ENCODE peak calls at places on chromosomes 11 and 22, in seven cellular contexts. D is H7, X is AG09309, N is GM23248, U is tibial nerve, E is coronary artery, B is A549. P is an unnamed sample.

GRCh38 chr22:42682113-42682851 is 33.1 kb upstream of the CYB5R3 start:
- DNase-seq in N (no peak), E (no peak), B (no peak), X (no peak), D (peak; percentile 39), U (no peak), P (no peak)

GRCh38 chr11:119743041-119743440 is 14.0 kb upstream of the NECTIN1 start:
- DNase-seq in N (no peak), U (no peak), D (no peak), B (no peak), E (no peak), X (no peak), P (no peak)

GRCh38 chr11:22558638-22559037 is 67.0 kb downstream of the FANCF start:
- DNase-seq in N (peak; percentile 48), U (no peak), X (no peak), B (no peak), E (no peak), D (no peak), P (no peak)

GRCh38 chr11:14499178-14499559 is 442 bp downstream of the COPB1 start:
- DNase-seq in B (peak; percentile 27), E (no peak), X (no peak), D (no peak), U (no peak), N (peak; percentile 58), P (peak; percentile 27)

GRCh38 chr11:8080674-8081590 is at the start of gene TUB:
- DNase-seq in U (no peak), D (peak; percentile 95), E (no peak), X (no peak), B (peak; percentile 65), N (peak; percentile 70), P (peak; percentile 67)

GRCh38 chr11:15622231-15622890 is 507.6 kb downstream of the INSC start:
- DNase-seq in E (no peak), N (no peak), D (no peak), B (no peak), U (no peak), X (no peak), P (no peak)

GRCh38 chr22:24503137-24503850 is 8.2 kb downstream of the UPB1 start:
- DNase-seq in B (peak; percentile 71), X (no peak), N (peak; percentile 85), U (no peak), E (no peak), D (peak; percentile 88), P (peak; percentile 38)

GRCh38 chr22:37849089-37849751 is at the start of gene EIF3L:
- DNase-seq in B (peak; percentile 90), N (peak; percentile 97), E (peak; percentile 93), U (peak; percentile 69), D (peak; percentile 97), X (peak; percentile 46), P (peak; percentile 89)

GRCh38 chr22:36759481-36760159 is 16.3 kb downstream of the IFT27 start:
- DNase-seq in X (no peak), E (peak; percentile 49), U (no peak), D (peak; percentile 39), N (no peak), B (no peak), P (no peak)

GRCh38 chr11:117554601-117555333 is 227.1 kb downstream of the CEP164 start:
- DNase-seq in N (no peak), X (no peak), U (no peak), B (no peak), D (no peak), E (no peak), P (no peak)

GRCh38 chr11:73141309-73142127 is 600 bp downstream of the FCHSD2 start:
- DNase-seq in X (no peak), B (peak; percentile 56), U (peak; percentile 34), E (peak; percentile 89), N (peak; percentile 76), D (peak; percentile 74), P (peak; percentile 75)

GRCh38 chr11:67507242-67507890 is 596 bp downstream of the CDK2AP2 start:
- DNase-seq in N (peak; percentile 81), X (peak; percentile 17), B (peak; percentile 54), U (peak; percentile 45), E (no peak), D (peak; percentile 87), P (no peak)

GRCh38 chr11:11584446-11584810 is 37.4 kb downstream of the GALNT18 start:
- DNase-seq in D (no peak), E (peak; percentile 69), X (peak; percentile 80), B (peak; percentile 82), U (no peak), N (peak; percentile 92), P (peak; percentile 83)

GRCh38 chr11:67178878-67179277 is 59.8 kb downstream of the KDM2A start:
- DNase-seq in U (no peak), B (no peak), N (no peak), E (no peak), D (no peak), X (no peak), P (no peak)

GRCh38 chr11:11701070-11701469 is 79.3 kb upstream of the GALNT18 start:
- DNase-seq in E (no peak), U (no peak), D (no peak), X (peak; percentile 14), N (peak; percentile 85), B (no peak), P (peak; percentile 24)

GRCh38 chr22:36746571-36746970 is 29.3 kb downstream of the IFT27 start:
- DNase-seq in B (no peak), U (no peak), D (peak; percentile 34), N (no peak), E (peak; percentile 54), X (no peak), P (no peak)

GRCh38 chr22:40679249-40679963 is at the start of gene MCHR1:
- DNase-seq in X (no peak), E (no peak), B (no peak), D (peak; percentile 83), U (no peak), N (peak; percentile 56), P (no peak)

GRCh38 chr11:61730222-61730994 is 22.0 kb upstream of the MYRF start:
- DNase-seq in D (no peak), U (no peak), E (no peak), B (peak; percentile 65), N (no peak), X (no peak), P (no peak)

DNA sequence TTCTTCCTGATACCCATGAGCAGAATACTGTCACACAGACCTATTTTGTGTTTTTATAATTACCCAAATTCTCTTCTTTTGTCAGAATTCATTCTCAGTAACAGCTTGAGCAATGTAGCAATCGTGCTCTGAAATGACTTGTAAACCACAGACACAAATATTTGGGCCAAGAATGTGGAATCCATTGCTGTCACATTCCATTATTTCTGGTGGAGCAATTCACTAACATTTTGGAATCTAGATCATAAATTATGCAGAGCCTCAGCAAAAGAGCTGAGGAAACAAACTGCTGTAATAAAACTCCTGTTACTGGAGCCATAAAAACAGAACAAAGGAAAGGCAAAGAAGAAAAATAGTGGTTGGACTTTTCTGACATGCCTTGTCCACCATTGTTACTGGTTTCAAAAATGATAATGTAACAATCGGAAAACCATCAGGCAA is 223.3 kb upstream of the PITPNB start:
- DNase-seq in B (no peak), E (no peak), N (peak; percentile 91), X (peak; percentile 91), D (no peak), U (no peak), P (no peak)
- H3K4me3 ChIP-seq in B (no peak overlapping the region), E (peak overlapping the region; percentile 19), N (peak overlapping the region; percentile 59), X (peak overlapping the region; percentile 1), D (no peak overlapping the region), U (no peak overlapping the region), P (no peak overlapping the region)

DNA sequence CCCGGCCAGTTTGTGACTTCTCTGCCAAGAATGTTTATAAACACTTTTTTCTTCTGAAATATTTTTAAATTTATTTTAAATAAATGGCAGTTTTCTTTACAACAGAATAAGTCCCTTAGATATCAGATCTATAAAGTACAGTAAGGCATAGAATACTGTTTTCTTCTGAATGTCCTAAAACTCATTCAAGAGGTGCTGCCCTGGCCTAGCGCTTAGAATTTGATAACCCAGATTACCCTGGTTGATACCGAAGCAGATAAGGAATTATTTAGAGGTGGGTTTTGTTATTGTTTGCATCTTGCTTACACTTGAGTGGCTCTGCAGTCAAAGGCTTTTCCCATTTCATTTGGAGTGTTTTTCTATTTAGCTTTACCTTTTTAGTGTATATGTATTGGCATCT is 1.1 kb downstream of the ACAD8 start:
- DNase-seq in N (no peak), U (no peak), X (no peak), D (no peak), E (no peak), B (no peak), P (no peak)
- H3K4me3 ChIP-seq in N (peak overlapping the region; percentile 89), U (peak overlapping the region; percentile 59), X (peak overlapping the region; percentile 98), D (peak overlapping the region; percentile 87), E (peak overlapping the region; percentile 99), B (peak overlapping the region; percentile 55), P (peak overlapping the region; percentile 89)

GRCh38 chr22:45420539-45420938 is 7.0 kb downstream of the RIBC2 start:
- DNase-seq in E (peak; percentile 41), U (no peak), N (no peak), B (no peak), D (no peak), X (no peak), P (no peak)
- H3K4me3 ChIP-seq in E (no peak overlapping the region), U (no peak overlapping the region), N (no peak overlapping the region), B (no peak overlapping the region), D (no peak overlapping the region), X (no peak overlapping the region), P (no peak overlapping the region)

GRCh38 chr11:70077411-70078094 is 564 bp upstream of the ANO1 start:
- DNase-seq in X (no peak), B (no peak), E (no peak), D (peak; percentile 77), N (no peak), U (no peak), P (no peak)

GRCh38 chr11:70080763-70081162 is 2.6 kb downstream of the ANO1 start:
- DNase-seq in B (peak; percentile 52), E (no peak), N (peak; percentile 45), X (no peak), D (no peak), U (no peak), P (peak; percentile 43)

GRCh38 chr11:70079691-70080090 is 1.6 kb downstream of the ANO1 start:
- DNase-seq in D (no peak), E (no peak), X (no peak), U (no peak), B (no peak), N (no peak), P (no peak)

GRCh38 chr11:70078095-70078795 is at the start of gene ANO1:
- DNase-seq in D (peak; percentile 88), B (no peak), N (peak; percentile 42), X (no peak), E (no peak), U (no peak), P (peak; percentile 32)

DNA sequence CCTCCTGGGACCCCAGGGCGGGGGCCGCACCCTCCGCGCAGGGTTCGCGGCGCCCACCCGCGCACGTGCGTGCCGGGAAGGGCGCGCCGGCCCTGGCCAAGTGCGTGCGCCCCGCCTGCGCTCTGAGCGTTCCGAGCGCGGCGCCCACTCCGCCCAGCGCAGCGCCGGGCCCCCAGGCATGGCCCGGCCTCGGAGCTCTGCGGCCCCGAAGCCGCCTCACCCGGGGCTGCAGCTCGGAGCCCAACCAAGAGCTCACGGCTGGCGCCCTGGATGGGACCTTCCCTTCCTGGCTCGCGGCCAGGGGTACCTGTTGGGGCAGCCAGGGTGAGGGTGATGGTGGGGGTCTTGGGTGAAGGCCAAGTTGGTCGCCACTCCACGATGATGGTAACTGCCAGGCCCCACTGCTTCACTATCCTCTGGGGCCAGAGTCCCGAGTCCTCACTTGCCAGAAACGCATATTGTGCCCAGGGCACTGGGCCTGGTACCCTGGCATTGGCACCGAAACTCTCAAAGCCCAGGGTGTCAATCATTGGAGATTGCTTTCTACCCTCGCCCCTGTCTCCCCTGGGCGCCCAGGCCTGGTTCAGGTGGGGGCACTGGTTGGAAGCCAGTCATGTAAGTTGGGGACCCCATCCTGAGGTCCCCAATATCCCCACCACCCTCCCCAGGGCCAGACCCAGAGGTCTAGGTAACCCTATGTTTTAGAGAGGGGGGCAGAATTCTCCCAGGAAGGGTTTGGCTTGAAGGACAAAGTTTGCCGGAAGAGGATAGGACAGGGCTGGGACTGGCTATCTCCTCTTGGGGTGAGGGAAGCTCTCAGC is 889 bp downstream of the ANO1 start:
- DNase-seq in B (no peak), E (no peak), X (no peak), N (no peak), U (no peak), D (peak; percentile 90), P (no peak)
- H3K4me3 ChIP-seq in B (peak overlapping the region; percentile 38), E (peak overlapping the region; percentile 80), X (no peak overlapping the region), N (no peak overlapping the region), U (no peak overlapping the region), D (peak overlapping the region; percentile 31), P (no peak overlapping the region)